ENCODE peak calls at places on chromosomes 7 and 10, in nine cellular contexts. N, X, Z, H, Q, K, B, I and T are unnamed samples.

GRCh38 chr7:96427143-96427542 is 105.2 kb upstream of the SLC25A13 start:
- DNase-seq in H (no peak), N (no peak), Q (no peak), I (no peak), K (no peak), B (no peak), X (no peak), Z (no peak), T (no peak)

GRCh38 chr7:69620063-69620462 is 21.8 kb downstream of the AUTS2 start:
- DNase-seq in Q (no peak), K (no peak), I (peak), Z (no peak), H (no peak), B (no peak), N (no peak), X (no peak), T (no peak)

GRCh38 chr7:127476618-127477017 is 84.1 kb upstream of the ZNF800 start:
- DNase-seq in Q (no peak), N (no peak), I (no peak), K (no peak), X (no peak), B (no peak), H (no peak), Z (no peak), T (no peak)

GRCh38 chr10:112389147-112389822 is 15.4 kb downstream of the ACSL5 start:
- DNase-seq in X (no peak), Z (peak), N (no peak), Q (no peak), B (no peak), K (peak), I (peak), H (no peak), T (no peak)

GRCh38 chr7:3321206-3321605 is 20.2 kb downstream of the SDK1 start:
- DNase-seq in X (no peak), K (no peak), B (no peak), Z (no peak), I (no peak), H (no peak), Q (no peak), N (no peak), T (no peak)

GRCh38 chr7:114070246-114070645 is 151.4 kb upstream of the PPP1R3A start:
- DNase-seq in X (no peak), I (peak), N (no peak), K (no peak), Q (no peak), B (no peak), H (no peak), Z (no peak), T (no peak)

GRCh38 chr10:120422459-120422858 is 34.6 kb upstream of the PLPP4 start:
- DNase-seq in N (no peak), K (no peak), X (no peak), Z (peak), I (peak), H (no peak), Q (no peak), B (no peak), T (peak)

GRCh38 chr10:12150163-12150562 is 20.7 kb downstream of the SEC61A2 start:
- DNase-seq in N (no peak), B (no peak), K (no peak), I (no peak), X (no peak), Z (no peak), H (no peak), Q (no peak), T (no peak)

GRCh38 chr10:44427479-44427878 is 42.6 kb upstream of the CXCL12 start:
- DNase-seq in N (peak), Z (no peak), B (no peak), I (no peak), X (no peak), K (no peak), H (no peak), Q (no peak), T (no peak)

GRCh38 chr10:30671011-30671616 is 41.6 kb upstream of the LYZL2 start:
- DNase-seq in Z (peak), I (peak), Q (no peak), X (no peak), K (no peak), N (no peak), B (peak), H (peak), T (peak)

GRCh38 chr10:106044511-106044910 is 1120.0 kb downstream of the SORCS1 start:
- DNase-seq in B (no peak), K (no peak), H (no peak), Z (no peak), N (no peak), X (no peak), I (no peak), Q (no peak), T (no peak)

GRCh38 chr10:70052462-70053211 is at the start of gene MACROH2A2:
- DNase-seq in N (peak), Q (peak), X (peak), B (peak), Z (peak), I (peak), K (peak), H (peak), T (peak)

GRCh38 chr10:24483701-24484100 is 240.0 kb downstream of the ARHGAP21 start:
- DNase-seq in B (no peak), Z (no peak), I (peak), Q (no peak), X (no peak), N (no peak), K (no peak), H (no peak), T (no peak)

GRCh38 chr7:5406957-5407930 is 16.4 kb downstream of the TNRC18 start:
- DNase-seq in Z (no peak), Q (no peak), K (no peak), I (no peak), N (no peak), B (peak), X (no peak), H (peak), T (no peak)

GRCh38 chr10:36765777-36766176 is 359.6 kb upstream of the ANKRD30A start:
- DNase-seq in Q (no peak), K (no peak), I (peak), H (no peak), Z (peak), B (no peak), N (no peak), X (no peak), T (no peak)

GRCh38 chr10:108736111-108736510 is 1187.2 kb downstream of the XPNPEP1 start:
- DNase-seq in K (no peak), N (no peak), Q (no peak), X (no peak), H (no peak), B (no peak), Z (no peak), I (no peak), T (no peak)

GRCh38 chr10:89074120-89074519 is 83.5 kb downstream of the FAS start:
- DNase-seq in N (no peak), X (peak), Z (no peak), I (peak), K (peak), Q (peak), H (no peak), B (no peak), T (no peak)

GRCh38 chr10:8133146-8133545 is 78.7 kb downstream of the GATA3 start:
- DNase-seq in K (no peak), Z (no peak), Q (no peak), X (no peak), N (no peak), H (no peak), I (no peak), B (no peak), T (no peak)

GRCh38 chr7:123154231-123154860 is 45.4 kb downstream of the SLC13A1 start:
- DNase-seq in I (peak), Z (peak), N (peak), H (peak), X (peak), B (peak), Q (peak), K (peak), T (peak)

GRCh38 chr7:74197449-74198108 is 12.2 kb upstream of the LAT2 start:
- DNase-seq in Z (no peak), H (no peak), B (no peak), I (no peak), K (no peak), Q (no peak), N (no peak), X (peak), T (no peak)

GRCh38 chr10:21655687-21656086 is 121.7 kb downstream of the MLLT10 start:
- DNase-seq in N (no peak), Z (no peak), H (no peak), Q (no peak), K (no peak), B (no peak), I (no peak), X (no peak), T (no peak)

GRCh38 chr10:21649441-21649872 is 115.4 kb downstream of the MLLT10 start:
- DNase-seq in Q (no peak), I (peak), K (no peak), N (no peak), Z (no peak), X (no peak), H (no peak), B (no peak), T (no peak)

GRCh38 chr10:21648040-21648439 is 114.0 kb downstream of the MLLT10 start:
- DNase-seq in K (no peak), Z (no peak), B (no peak), N (no peak), Q (no peak), I (no peak), H (no peak), X (no peak), T (no peak)

GRCh38 chr10:21650353-21650752 is 116.3 kb downstream of the MLLT10 start:
- DNase-seq in K (no peak), X (no peak), B (no peak), Q (no peak), I (no peak), Z (no peak), H (no peak), N (no peak), T (no peak)
- TF ChIP-seq CTCF in K (no peak), X (no peak), B (no peak), Q (no peak), I (no peak), Z (no peak), H (no peak), N (no peak), T (no peak)

GRCh38 chr7:120841608-120842007 is 16.3 kb downstream of the TSPAN12 start:
- DNase-seq in I (no peak), X (no peak), N (no peak), H (no peak), K (no peak), Q (no peak), Z (no peak), B (no peak), T (no peak)

GRCh38 chr7:120838281-120838682 is 19.7 kb downstream of the TSPAN12 start:
- DNase-seq in N (no peak), Z (no peak), I (no peak), K (no peak), H (no peak), Q (no peak), X (no peak), B (no peak), T (no peak)

GRCh38 chr7:120834726-120835125 is 23.2 kb downstream of the TSPAN12 start:
- DNase-seq in Q (no peak), X (no peak), H (no peak), I (no peak), N (no peak), B (no peak), K (no peak), Z (no peak), T (no peak)

GRCh38 chr7:120836556-120837125 is 21.3 kb downstream of the TSPAN12 start:
- DNase-seq in K (no peak), B (no peak), X (no peak), I (no peak), H (no peak), Z (no peak), N (no peak), Q (no peak), T (no peak)

DNA sequence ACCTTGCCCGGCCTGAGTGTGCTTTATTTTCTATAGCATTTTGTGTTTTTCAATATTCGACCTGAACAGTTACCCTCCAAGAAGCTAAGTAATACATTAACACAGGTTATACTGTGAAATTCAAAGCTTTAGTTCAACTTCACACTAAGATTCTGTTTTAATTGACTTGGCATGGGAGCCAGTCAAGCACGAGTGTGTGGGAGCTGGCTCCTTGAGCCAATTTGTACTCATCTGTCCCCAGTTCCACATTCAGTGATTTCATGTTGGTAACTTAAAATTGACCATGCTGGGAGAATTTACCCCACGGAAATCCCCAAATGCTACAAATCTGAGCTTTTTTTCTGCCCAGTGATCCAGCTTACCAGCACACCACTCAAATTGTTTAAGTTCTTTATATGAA is 20.3 kb downstream of the TSPAN12 start:
- DNase-seq in Q (no peak), K (no peak), B (no peak), I (no peak), X (no peak), H (no peak), N (no peak), Z (no peak), T (no peak)
- TF ChIP-seq CTCF in Q (no peak), K (no peak), B (no peak), I (no peak), X (no peak), H (no peak), N (no peak), Z (no peak), T (no peak)

GRCh38 chr10:71888623-71889387 is 37.8 kb upstream of the PSAP start:
- DNase-seq in X (peak), I (peak), K (peak), B (peak), Z (peak), H (peak), Q (peak), N (peak), T (peak)
- TF ChIP-seq CTCF in X (no peak), I (no peak), K (no peak), B (no peak), Z (no peak), H (no peak), Q (no peak), N (no peak), T (no peak)

DNA sequence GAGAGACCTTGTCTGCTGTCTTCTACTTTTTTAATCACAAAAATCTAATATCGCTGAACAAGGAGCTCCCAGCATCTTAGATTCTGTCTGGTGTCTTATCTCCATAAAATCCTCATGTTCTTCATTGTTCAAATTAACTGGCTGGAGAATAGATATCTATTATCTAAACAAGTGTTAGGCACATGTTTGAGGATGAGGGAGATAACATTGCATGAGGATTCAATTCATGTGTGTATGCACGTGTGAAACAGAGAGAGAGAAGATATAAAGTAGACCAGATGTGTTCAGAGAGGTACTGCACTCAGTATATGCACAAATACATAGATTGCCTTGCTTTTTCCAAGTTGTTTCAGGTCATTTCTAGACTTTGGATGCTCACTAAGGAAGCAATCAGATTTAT is 5.4 kb downstream of the BMPER start:
- DNase-seq in Z (no peak), N (no peak), B (no peak), K (no peak), H (no peak), X (no peak), Q (no peak), I (no peak), T (no peak)
- TF ChIP-seq CTCF in Z (no peak), N (no peak), B (no peak), K (no peak), H (no peak), X (no peak), Q (no peak), I (no peak), T (no peak)